ENCODE peak calls at places on chromosome X, in nine cellular contexts. A is GM13976; Q is RPMI8226; Z is cerebellum; P is right lobe of liver; F is nucleus accumbens; V is posterior cingulate gyrus; B is germinal center; S is central memory CD4-positive, alpha-beta T cell. R is an unnamed sample.

GRCh38 chrX:3143043-3143799 is 102.0 kb downstream of the ARSF start:
- DNase-seq in A (no peak), Q (no peak), Z (no peak), P (no peak), F (no peak), V (no peak), B (no peak), S (no peak), R (no peak)

GRCh38 chrX:106862972-106863688 is 40.0 kb downstream of the RIPPLY1 start:
- DNase-seq in A (peak; percentile 26), Q (peak; percentile 33), Z (no peak), P (peak; percentile 20), F (no peak), V (no peak), B (peak; percentile 2), S (peak; percentile 17), R (no peak)

GRCh38 chrX:77422886-77423648 is 24.1 kb upstream of the FGF16 start:
- DNase-seq in A (no peak), Q (no peak), Z (no peak), P (no peak), F (no peak), V (no peak), B (no peak), S (no peak), R (no peak)

GRCh38 chrX:66163849-66164401 is at the start of gene HEPH:
- DNase-seq in A (peak; percentile 7), Q (no peak), Z (no peak), P (no peak), F (peak; percentile 7), V (peak; percentile 45), B (no peak), S (no peak), R (no peak)

GRCh38 chrX:113741744-113742143 is 842.1 kb upstream of the HTR2C start:
- DNase-seq in A (no peak), Q (no peak), Z (no peak), P (no peak), F (no peak), V (no peak), B (no peak), S (no peak), R (no peak)

GRCh38 chrX:124098089-124098488 is 136.6 kb downstream of the STAG2 start:
- DNase-seq in A (no peak), Q (peak; percentile 20), Z (peak; percentile 4), P (no peak), F (no peak), V (no peak), B (peak; percentile 6), S (peak; percentile 15), R (no peak)

GRCh38 chrX:129523076-129524055 is at the start of gene SMARCA1:
- DNase-seq in A (peak; percentile 45), Q (peak; percentile 8), Z (peak; percentile 50), P (peak; percentile 30), F (peak; percentile 8), V (peak; percentile 71), B (peak; percentile 1), S (no peak), R (no peak)

GRCh38 chrX:136496768-136497555 is 430 bp upstream of the HTATSF1 start:
- DNase-seq in A (peak; percentile 79), Q (peak; percentile 92), Z (peak; percentile 73), P (peak; percentile 82), F (peak; percentile 74), V (peak; percentile 90), B (peak; percentile 75), S (peak; percentile 88), R (peak; percentile 46)

GRCh38 chrX:41002021-41002420 is 83.2 kb upstream of the USP9X start:
- DNase-seq in A (no peak), Q (no peak), Z (no peak), P (no peak), F (no peak), V (no peak), B (no peak), S (no peak), R (no peak)

GRCh38 chrX:6782831-6783230 is 247.9 kb upstream of the VCX3A start:
- DNase-seq in A (no peak), Q (no peak), Z (no peak), P (no peak), F (no peak), V (no peak), B (no peak), S (no peak), R (no peak)

GRCh38 chrX:69313622-69314290 is 148.5 kb upstream of the PJA1 start:
- DNase-seq in A (no peak), Q (no peak), Z (no peak), P (no peak), F (no peak), V (no peak), B (no peak), S (no peak), R (no peak)

GRCh38 chrX:43881410-43882293 is 598 bp downstream of the MAOB start:
- DNase-seq in A (no peak), Q (no peak), Z (no peak), P (peak; percentile 35), F (no peak), V (no peak), B (no peak), S (no peak), R (no peak)

GRCh38 chrX:77502951-77503525 is 55.8 kb downstream of the FGF16 start:
- DNase-seq in A (no peak), Q (no peak), Z (no peak), P (no peak), F (no peak), V (no peak), B (no peak), S (no peak), R (no peak)

GRCh38 chrX:129842510-129843208 is 1.0 kb downstream of the ZDHHC9 start:
- DNase-seq in A (no peak), Q (peak; percentile 33), Z (no peak), P (peak; percentile 53), F (peak; percentile 6), V (no peak), B (no peak), S (no peak), R (no peak)

GRCh38 chrX:22314211-22314610 is 41.5 kb downstream of the CBLL2 start:
- DNase-seq in A (no peak), Q (no peak), Z (no peak), P (no peak), F (no peak), V (no peak), B (no peak), S (no peak), R (no peak)

GRCh38 chrX:7362111-7362510 is 214.2 kb upstream of the PUDP start:
- DNase-seq in A (no peak), Q (no peak), Z (no peak), P (no peak), F (no peak), V (no peak), B (no peak), S (no peak), R (no peak)

GRCh38 chrX:6432211-6432610 is 102.7 kb downstream of the VCX3A start:
- DNase-seq in A (no peak), Q (no peak), Z (no peak), P (no peak), F (no peak), V (no peak), B (no peak), S (no peak), R (no peak)

GRCh38 chrX:151227637-151228036 is 51.3 kb downstream of the GPR50 start:
- DNase-seq in A (no peak), Q (no peak), Z (no peak), P (no peak), F (no peak), V (no peak), B (no peak), S (no peak), R (no peak)

GRCh38 chrX:31070057-31070468 is 1.8 kb downstream of the FTHL17 start:
- DNase-seq in A (peak; percentile 26), Q (no peak), Z (no peak), P (no peak), F (no peak), V (no peak), B (no peak), S (no peak), R (no peak)

R was measured in GM19239.